ENCODE peak calls at places on chromosomes 12 and 14, in four cellular contexts. One of them, this sample, is unnamed.
A peak's percentile ranks its signal among the peaks of the same experiment; 100 is the strongest.

GRCh38 chr12:90368081-90368480 is 586.9 kb downstream of the CCER1 start:
- DNase-seq in RPMI7951: no peak
- DNase-seq in psoas muscle: no peak
- DNase-seq in adrenal gland: no peak
- DNase-seq in this sample: no peak

GRCh38 chr12:106086696-106087095 is 52.1 kb downstream of the NUAK1 start:
- DNase-seq in adrenal gland: no peak
- DNase-seq in psoas muscle: no peak
- DNase-seq in RPMI7951: no peak
- DNase-seq in this sample: no peak

GRCh38 chr12:6218526-6218925 is 18.3 kb downstream of the CD9 start:
- DNase-seq in adrenal gland: no peak
- DNase-seq in psoas muscle: no peak
- DNase-seq in RPMI7951: no peak
- DNase-seq in this sample: no peak

GRCh38 chr14:104968541-104969401 is 9.4 kb downstream of the AHNAK2 start:
- DNase-seq in psoas muscle: peak; percentile 47
- DNase-seq in RPMI7951: peak; percentile 49
- DNase-seq in adrenal gland: peak; percentile 81
- DNase-seq in this sample: peak; percentile 6

GRCh38 chr14:58822856-58823255 is 185.1 kb downstream of the DACT1 start:
- DNase-seq in adrenal gland: no peak
- DNase-seq in psoas muscle: no peak
- DNase-seq in RPMI7951: no peak
- DNase-seq in this sample: no peak

GRCh38 chr14:105059035-105059916 is 6.0 kb downstream of the GPR132 start:
- DNase-seq in psoas muscle: no peak
- DNase-seq in RPMI7951: no peak
- DNase-seq in adrenal gland: no peak
- DNase-seq in this sample: no peak

GRCh38 chr14:105250986-105251385 is 2.7 kb downstream of the BTBD6 start:
- DNase-seq in adrenal gland: no peak
- DNase-seq in psoas muscle: no peak
- DNase-seq in RPMI7951: no peak
- DNase-seq in this sample: no peak

GRCh38 chr12:92757599-92758121 is 54.9 kb downstream of the PLEKHG7 start:
- DNase-seq in psoas muscle: no peak
- DNase-seq in adrenal gland: no peak
- DNase-seq in RPMI7951: no peak
- DNase-seq in this sample: no peak

GRCh38 chr14:65231286-65231980 is 129.1 kb upstream of the MAX start:
- DNase-seq in psoas muscle: no peak
- DNase-seq in adrenal gland: no peak
- DNase-seq in RPMI7951: no peak
- DNase-seq in this sample: no peak

GRCh38 chr14:88005978-88006851 is 1.3 kb downstream of the GPR65 start:
- DNase-seq in adrenal gland: peak; percentile 37
- DNase-seq in psoas muscle: no peak
- DNase-seq in RPMI7951: peak; percentile 7
- DNase-seq in this sample: no peak

This sample was measured in heart left ventricle.